ENCODE peak calls at places on chromosomes 2 and 18, in eight cellular contexts. D, K, U, O, X, R, P and N are unnamed samples.

GRCh38 chr2:67954125-67954748 is 108.6 kb downstream of the C1D start:
- DNase-seq in D (peak; percentile 25), K (no peak), U (no peak), O (no peak), X (no peak), R (peak; percentile 26), P (no peak), N (peak; percentile 64)

GRCh38 chr18:8188196-8188595 is 421.0 kb upstream of the RAB12 start:
- DNase-seq in D (no peak), K (no peak), U (no peak), O (peak; percentile 72), X (no peak), R (no peak), P (no peak), N (peak; percentile 27)

GRCh38 chr2:203759692-203760365 is 53.4 kb downstream of the CD28 start:
- DNase-seq in D (no peak), K (no peak), U (no peak), O (peak; percentile 79), X (no peak), R (no peak), P (peak; percentile 73), N (peak; percentile 87)

GRCh38 chr2:109558076-109558882 is 55.5 kb downstream of the SEPTIN10 start:
- DNase-seq in D (no peak), K (no peak), U (no peak), O (peak; percentile 62), X (no peak), R (peak; percentile 45), P (peak; percentile 48), N (peak; percentile 82)

GRCh38 chr2:37993135-37993534 is 68.0 kb downstream of the RMDN2 start:
- DNase-seq in D (no peak), K (no peak), U (no peak), O (peak; percentile 35), X (no peak), R (no peak), P (no peak), N (peak; percentile 18)

GRCh38 chr18:46536215-46536874 is 120.7 kb downstream of the LOXHD1 start:
- DNase-seq in D (peak; percentile 56), K (no peak), U (no peak), O (no peak), X (no peak), R (no peak), P (peak; percentile 4), N (peak; percentile 55)

GRCh38 chr2:29697181-29697580 is 224.2 kb downstream of the ALK start:
- DNase-seq in D (no peak), K (peak; percentile 3), U (no peak), O (no peak), X (no peak), R (no peak), P (no peak), N (no peak)

GRCh38 chr2:119518401-119518800 is 5.9 kb downstream of the SCTR start:
- DNase-seq in D (no peak), K (no peak), U (no peak), O (no peak), X (no peak), R (no peak), P (no peak), N (no peak)

GRCh38 chr2:61151434-61151833 is 10.6 kb upstream of the C2orf74 start:
- DNase-seq in D (no peak), K (no peak), U (no peak), O (peak; percentile 79), X (no peak), R (no peak), P (peak; percentile 16), N (peak; percentile 38)

GRCh38 chr2:10522726-10523405 is 74.7 kb upstream of the ODC1 start:
- DNase-seq in D (no peak), K (no peak), U (no peak), O (no peak), X (no peak), R (peak; percentile 19), P (no peak), N (no peak)

GRCh38 chr18:59005266-59005665 is 134.4 kb upstream of the SEC11C start:
- DNase-seq in D (no peak), K (no peak), U (no peak), O (peak; percentile 41), X (no peak), R (no peak), P (peak; percentile 34), N (no peak)

GRCh38 chr18:8771930-8772329 is 66.6 kb downstream of the MTCL1 start:
- DNase-seq in D (peak; percentile 70), K (no peak), U (no peak), O (no peak), X (no peak), R (no peak), P (no peak), N (peak; percentile 56)

GRCh38 chr2:62293490-62294212 is 97.7 kb downstream of the B3GNT2 start:
- DNase-seq in D (peak; percentile 64), K (peak; percentile 87), U (no peak), O (peak; percentile 49), X (no peak), R (peak; percentile 91), P (peak; percentile 93), N (peak; percentile 91)

GRCh38 chr2:239376942-239377531 is 23.8 kb downstream of the HDAC4 start:
- DNase-seq in D (no peak), K (no peak), U (no peak), O (no peak), X (no peak), R (no peak), P (no peak), N (no peak)

GRCh38 chr18:48228301-48228715 is 180.9 kb downstream of the ZBTB7C start:
- DNase-seq in D (no peak), K (no peak), U (no peak), O (peak; percentile 51), X (no peak), R (peak; percentile 47), P (no peak), N (peak; percentile 82)

GRCh38 chr2:238063414-238064189 is 2.8 kb downstream of the SCLY start:
- DNase-seq in D (no peak), K (no peak), U (no peak), O (no peak), X (no peak), R (no peak), P (no peak), N (no peak)

GRCh38 chr2:121008978-121009377 is 273.3 kb downstream of the GLI2 start:
- DNase-seq in D (no peak), K (peak; percentile 48), U (no peak), O (peak; percentile 14), X (no peak), R (no peak), P (no peak), N (peak; percentile 11)

GRCh38 chr2:241933175-241933911 is 63.8 kb downstream of the RTP5 start:
- DNase-seq in D (no peak), K (no peak), U (no peak), O (peak; percentile 80), X (no peak), R (no peak), P (peak; percentile 30), N (peak; percentile 20)

GRCh38 chr2:98293931-98294687 is 52.1 kb upstream of the CNGA3 start:
- DNase-seq in D (no peak), K (no peak), U (no peak), O (no peak), X (no peak), R (no peak), P (no peak), N (no peak)